ENCODE peak calls at places on chromosomes 13 and 19, in five cellular contexts. V, N, C, R and Z are unnamed samples.

GRCh38 chr19:48600679-48601382 is 5.7 kb upstream of the SPACA4 start:
- DNase-seq in V (no peak), N (no peak), C (no peak), R (no peak), Z (no peak)

GRCh38 chr19:56273563-56274117 is 1.1 kb downstream of the EDDM13 start:
- DNase-seq in V (no peak), N (peak), C (peak), R (peak), Z (no peak)

GRCh38 chr13:87234981-87235380 is 436.2 kb upstream of the SLITRK5 start:
- DNase-seq in V (no peak), N (peak), C (peak), R (no peak), Z (no peak)

GRCh38 chr13:47908200-47908902 is 92.7 kb downstream of the SUCLA2 start:
- DNase-seq in V (no peak), N (peak), C (peak), R (no peak), Z (no peak)

GRCh38 chr13:56317839-56318238 is 822.9 kb upstream of the PRR20A start:
- DNase-seq in V (no peak), N (no peak), C (no peak), R (peak), Z (peak)

GRCh38 chr13:75327132-75327505 is 154.8 kb downstream of the TBC1D4 start:
- DNase-seq in V (no peak), N (no peak), C (no peak), R (no peak), Z (no peak)

GRCh38 chr19:16051254-16052025 is 24.9 kb upstream of the TPM4 start:
- DNase-seq in V (no peak), N (no peak), C (no peak), R (no peak), Z (peak)

GRCh38 chr13:38687246-38688229 is 661 bp downstream of the FREM2 start:
- DNase-seq in V (no peak), N (peak), C (no peak), R (peak), Z (peak)

GRCh38 chr19:15196683-15197005 is 4.2 kb downstream of the NOTCH3 start:
- DNase-seq in V (no peak), N (no peak), C (no peak), R (no peak), Z (no peak)

GRCh38 chr19:14528419-14529253 is 758 bp upstream of the TECR start:
- DNase-seq in V (no peak), N (no peak), C (no peak), R (no peak), Z (no peak)

GRCh38 chr13:99743079-99743478 is 228.5 kb downstream of the ZIC5 start:
- DNase-seq in V (no peak), N (no peak), C (no peak), R (no peak), Z (no peak)

GRCh38 chr19:14114439-14114838 is 3.1 kb downstream of the PRKACA start:
- DNase-seq in V (no peak), N (no peak), C (no peak), R (no peak), Z (no peak)

GRCh38 chr13:21884299-21884878 is 213.5 kb downstream of the FGF9 start:
- DNase-seq in V (no peak), N (no peak), C (no peak), R (no peak), Z (no peak)

GRCh38 chr19:17765069-17765618 is 13.9 kb downstream of the FCHO1 start:
- DNase-seq in V (no peak), N (no peak), C (no peak), R (no peak), Z (no peak)

GRCh38 chr19:29662604-29663404 is 2.5 kb upstream of the PLEKHF1 start:
- DNase-seq in V (no peak), N (peak), C (peak), R (peak), Z (no peak)

GRCh38 chr19:5333581-5334365 is 6.8 kb downstream of the PTPRS start:
- DNase-seq in V (no peak), N (no peak), C (no peak), R (no peak), Z (no peak)

GRCh38 chr13:26050568-26051230 is 1.1 kb downstream of the SHISA2 start:
- DNase-seq in V (peak), N (peak), C (no peak), R (peak), Z (peak)

GRCh38 chr19:10929402-10929794 is 787 bp downstream of the TIMM29 start:
- DNase-seq in V (no peak), N (no peak), C (no peak), R (peak), Z (no peak)

GRCh38 chr19:16778796-16779411 is 50.3 kb upstream of the SIN3B start:
- DNase-seq in V (peak), N (peak), C (peak), R (peak), Z (peak)

GRCh38 chr13:41782086-41782485 is 178.8 kb downstream of the VWA8 start:
- DNase-seq in V (peak), N (no peak), C (no peak), R (peak), Z (no peak)

GRCh38 chr13:21361123-21361522 is 98.0 kb downstream of the ZDHHC20 start:
- DNase-seq in V (no peak), N (no peak), C (no peak), R (no peak), Z (no peak)

GRCh38 chr13:40490086-40490723 is 176.2 kb downstream of the FOXO1 start:
- DNase-seq in V (no peak), N (no peak), C (no peak), R (no peak), Z (no peak)

GRCh38 chr19:56383826-56384605 is 9.3 kb downstream of the ZNF582 start:
- DNase-seq in V (no peak), N (no peak), C (peak), R (no peak), Z (no peak)

GRCh38 chr13:42275098-42275471 is 3.1 kb downstream of the AKAP11 start:
- DNase-seq in V (no peak), N (no peak), C (no peak), R (no peak), Z (no peak)

GRCh38 chr13:112729408-112729807 is 39.6 kb downstream of the ATP11A start:
- DNase-seq in V (no peak), N (no peak), C (no peak), R (peak), Z (peak)

GRCh38 chr19:13154241-13154778 is 4.1 kb downstream of the IER2 start:
- DNase-seq in V (peak), N (peak), C (peak), R (peak), Z (peak)

GRCh38 chr19:4910594-4911273 is 1.4 kb downstream of the UHRF1 start:
- DNase-seq in V (no peak), N (peak), C (peak), R (peak), Z (no peak)

GRCh38 chr19:11142528-11143171 is 12.9 kb downstream of the SPC24 start:
- DNase-seq in V (peak), N (peak), C (peak), R (peak), Z (peak)

GRCh38 chr13:38564751-38565150 is 122.1 kb upstream of the FREM2 start:
- DNase-seq in V (no peak), N (no peak), C (no peak), R (peak), Z (no peak)

GRCh38 chr19:58552655-58553054 is 2.2 kb downstream of the CHMP2A start:
- DNase-seq in V (no peak), N (no peak), C (no peak), R (no peak), Z (no peak)

GRCh38 chr13:99005609-99006008 is 27.7 kb upstream of the DOCK9 start:
- DNase-seq in V (no peak), N (no peak), C (no peak), R (no peak), Z (no peak)

GRCh38 chr13:50635504-50635903 is 208.0 kb downstream of the DLEU7 start:
- DNase-seq in V (no peak), N (peak), C (no peak), R (peak), Z (no peak)

GRCh38 chr13:34546841-34547240 is 395.2 kb upstream of the NBEA start:
- DNase-seq in V (no peak), N (no peak), C (no peak), R (no peak), Z (no peak)

GRCh38 chr19:7746903-7747884 is at the start of gene CD209:
- DNase-seq in V (no peak), N (no peak), C (no peak), R (no peak), Z (no peak)

GRCh38 chr19:7748756-7749155 is 1.4 kb upstream of the CD209 start:
- DNase-seq in V (no peak), N (peak), C (peak), R (peak), Z (peak)

GRCh38 chr19:7756258-7756657 is 6.8 kb upstream of the CLEC4M start:
- DNase-seq in V (no peak), N (no peak), C (no peak), R (no peak), Z (no peak)

GRCh38 chr19:7748171-7748570 is 837 bp upstream of the CD209 start:
- DNase-seq in V (no peak), N (no peak), C (no peak), R (no peak), Z (no peak)

GRCh38 chr19:7751157-7751783 is 3.9 kb upstream of the CD209 start:
- DNase-seq in V (no peak), N (no peak), C (peak), R (no peak), Z (no peak)
- H2BK15ac ChIP-seq in V (no peak), N (no peak), C (no peak), R (no peak), Z (no peak)

DNA sequence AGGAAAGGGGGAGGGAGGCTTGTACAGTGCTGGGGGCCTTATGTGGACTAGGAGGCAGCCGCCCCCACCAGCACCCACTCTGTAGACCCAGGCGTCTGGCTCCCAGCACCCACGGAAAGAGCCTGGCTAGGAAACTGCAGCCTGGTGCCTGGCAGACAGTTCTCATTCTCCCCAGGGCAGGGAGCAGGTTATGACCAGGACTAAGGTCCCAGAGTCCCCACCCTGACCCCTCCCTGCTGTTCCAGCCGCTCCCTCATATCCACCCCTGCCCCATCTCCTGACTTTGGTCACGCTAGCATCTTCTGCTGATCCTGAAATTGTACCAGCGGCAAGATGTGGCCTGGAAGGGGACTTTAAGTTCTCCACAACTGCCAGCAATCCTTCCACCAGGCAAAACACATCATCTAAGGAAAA is at the start of gene FXYD3:
- DNase-seq in V (no peak), N (no peak), C (no peak), R (no peak), Z (no peak)
- H2BK15ac ChIP-seq in V (peak), N (peak), C (no peak), R (no peak), Z (no peak)

GRCh38 chr19:44972802-44973201 is 17.6 kb downstream of the CLPTM1 start:
- DNase-seq in V (no peak), N (no peak), C (no peak), R (no peak), Z (no peak)

GRCh38 chr19:44974809-44975347 is 19.7 kb downstream of the CLPTM1 start:
- DNase-seq in V (no peak), N (no peak), C (no peak), R (no peak), Z (no peak)

GRCh38 chr19:44973982-44974735 is 19.0 kb downstream of the CLPTM1 start:
- DNase-seq in V (no peak), N (no peak), C (no peak), R (no peak), Z (no peak)

GRCh38 chr19:44975444-44975843 is 20.3 kb downstream of the CLPTM1 start:
- DNase-seq in V (no peak), N (no peak), C (no peak), R (no peak), Z (no peak)
- H2BK15ac ChIP-seq in V (no peak), N (no peak), C (no peak), R (no peak), Z (no peak)

DNA sequence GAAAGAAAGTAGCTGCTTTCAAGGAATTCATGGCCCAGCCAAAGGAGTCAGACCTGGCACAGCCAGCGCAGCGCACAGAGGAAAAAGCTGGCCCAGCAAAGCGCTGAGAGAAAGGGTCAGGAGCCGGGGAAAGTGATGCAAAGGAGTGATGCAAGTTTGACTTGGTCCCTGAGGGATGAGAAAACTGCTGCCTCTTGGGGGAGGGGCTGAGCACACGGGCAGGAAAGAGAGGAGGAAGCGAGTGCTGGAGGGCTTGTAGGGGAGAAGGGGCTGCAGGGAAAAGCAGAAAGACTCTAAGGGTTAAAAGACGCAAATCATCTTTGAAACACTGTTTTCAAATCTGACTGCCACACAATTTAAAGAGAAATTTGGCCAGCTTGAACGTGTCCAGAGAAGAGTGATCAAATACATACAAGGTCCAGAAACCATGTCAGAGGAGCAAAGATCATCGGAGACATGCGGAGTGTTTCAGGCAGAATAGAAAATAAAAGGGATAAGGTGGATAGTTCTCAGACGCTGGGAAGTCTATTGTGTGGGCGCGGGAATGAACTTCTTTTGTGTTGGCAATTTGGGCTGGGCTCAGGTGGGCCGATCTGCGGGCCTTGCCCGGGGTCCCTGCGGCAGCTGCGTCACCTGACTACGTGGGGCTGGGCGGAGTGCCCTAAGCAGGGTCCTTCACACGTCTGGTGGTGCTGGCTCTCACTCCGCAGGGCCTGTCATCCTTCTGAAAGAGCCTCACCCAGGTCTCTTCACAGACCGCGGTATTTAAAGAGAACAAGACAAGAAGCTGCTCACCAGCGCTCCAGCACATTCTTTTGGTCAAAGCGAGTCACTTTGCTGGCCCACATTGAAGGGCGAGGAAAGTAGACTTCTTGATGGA is 18.1 kb downstream of the N4BP2L1 start:
- DNase-seq in V (no peak), N (peak), C (peak), R (peak), Z (peak)
- H2BK15ac ChIP-seq in V (no peak), N (peak), C (no peak), R (no peak), Z (no peak)

GRCh38 chr13:79227418-79227817 is 178.6 kb downstream of the RBM26 start:
- DNase-seq in V (no peak), N (no peak), C (no peak), R (no peak), Z (no peak)
- H2BK15ac ChIP-seq in V (no peak), N (no peak), C (no peak), R (no peak), Z (no peak)